ENCODE peak calls at places on chromosomes 2 and 18, in six cellular contexts. One of them, this sample, is unnamed.

GRCh38 chr18:3211236-3211992 is 8.4 kb downstream of the MYOM1 start:
- DNase-seq in CD8-positive, alpha-beta memory T cell: no peak
- DNase-seq in spleen: no peak
- DNase-seq in effector memory CD4-positive, alpha-beta T cell: no peak
- DNase-seq in mucosa of descending colon: no peak
- DNase-seq in right lobe of liver: no peak
- DNase-seq in this sample: no peak

GRCh38 chr18:67194886-67195285 is 321.6 kb downstream of the DSEL start:
- DNase-seq in mucosa of descending colon: no peak
- DNase-seq in CD8-positive, alpha-beta memory T cell: no peak
- DNase-seq in spleen: no peak
- DNase-seq in effector memory CD4-positive, alpha-beta T cell: no peak
- DNase-seq in right lobe of liver: no peak
- DNase-seq in this sample: no peak

GRCh38 chr2:99485411-99485810 is 4.4 kb downstream of the REV1 start:
- DNase-seq in mucosa of descending colon: no peak
- DNase-seq in CD8-positive, alpha-beta memory T cell: no peak
- DNase-seq in spleen: no peak
- DNase-seq in effector memory CD4-positive, alpha-beta T cell: no peak
- DNase-seq in right lobe of liver: no peak
- DNase-seq in this sample: no peak

GRCh38 chr2:193556766-193557470 is 1362.2 kb upstream of the TMEFF2 start:
- DNase-seq in mucosa of descending colon: no peak
- DNase-seq in right lobe of liver: no peak
- DNase-seq in spleen: no peak
- DNase-seq in CD8-positive, alpha-beta memory T cell: no peak
- DNase-seq in effector memory CD4-positive, alpha-beta T cell: no peak
- DNase-seq in this sample: no peak

GRCh38 chr2:152493417-152493816 is 158.4 kb downstream of the FMNL2 start:
- DNase-seq in spleen: no peak
- DNase-seq in CD8-positive, alpha-beta memory T cell: no peak
- DNase-seq in right lobe of liver: no peak
- DNase-seq in mucosa of descending colon: no peak
- DNase-seq in effector memory CD4-positive, alpha-beta T cell: no peak
- DNase-seq in this sample: no peak

GRCh38 chr2:65317841-65318240 is 90.2 kb downstream of the ACTR2 start:
- DNase-seq in CD8-positive, alpha-beta memory T cell: no peak
- DNase-seq in effector memory CD4-positive, alpha-beta T cell: no peak
- DNase-seq in mucosa of descending colon: no peak
- DNase-seq in right lobe of liver: no peak
- DNase-seq in spleen: no peak
- DNase-seq in this sample: no peak

GRCh38 chr2:42117923-42118758 is 51.0 kb upstream of the EML4 start:
- DNase-seq in spleen: no peak
- DNase-seq in right lobe of liver: no peak
- DNase-seq in mucosa of descending colon: no peak
- DNase-seq in effector memory CD4-positive, alpha-beta T cell: no peak
- DNase-seq in CD8-positive, alpha-beta memory T cell: no peak
- DNase-seq in this sample: no peak

GRCh38 chr2:101349893-101350662 is 37.2 kb downstream of the CREG2 start:
- DNase-seq in effector memory CD4-positive, alpha-beta T cell: no peak
- DNase-seq in mucosa of descending colon: no peak
- DNase-seq in right lobe of liver: no peak
- DNase-seq in spleen: no peak
- DNase-seq in CD8-positive, alpha-beta memory T cell: no peak
- DNase-seq in this sample: no peak

GRCh38 chr18:58991127-58991798 is 126.6 kb downstream of the ZNF532 start:
- DNase-seq in effector memory CD4-positive, alpha-beta T cell: no peak
- DNase-seq in spleen: no peak
- DNase-seq in mucosa of descending colon: no peak
- DNase-seq in right lobe of liver: no peak
- DNase-seq in CD8-positive, alpha-beta memory T cell: no peak
- DNase-seq in this sample: no peak

GRCh38 chr2:152585830-152586484 is 131.3 kb downstream of the PRPF40A start:
- DNase-seq in spleen: no peak
- DNase-seq in right lobe of liver: no peak
- DNase-seq in CD8-positive, alpha-beta memory T cell: no peak
- DNase-seq in mucosa of descending colon: no peak
- DNase-seq in effector memory CD4-positive, alpha-beta T cell: no peak
- DNase-seq in this sample: no peak

GRCh38 chr2:179222076-179222475 is 42.6 kb downstream of the SESTD1 start:
- DNase-seq in CD8-positive, alpha-beta memory T cell: no peak
- DNase-seq in effector memory CD4-positive, alpha-beta T cell: no peak
- DNase-seq in mucosa of descending colon: no peak
- DNase-seq in right lobe of liver: no peak
- DNase-seq in spleen: no peak
- DNase-seq in this sample: no peak

GRCh38 chr2:234630676-234631350 is 133.9 kb upstream of the ARL4C start:
- DNase-seq in spleen: no peak
- DNase-seq in CD8-positive, alpha-beta memory T cell: no peak
- DNase-seq in mucosa of descending colon: no peak
- DNase-seq in effector memory CD4-positive, alpha-beta T cell: no peak
- DNase-seq in right lobe of liver: no peak
- DNase-seq in this sample: no peak

GRCh38 chr2:160977376-160977775 is 182.9 kb upstream of the TANK start:
- DNase-seq in mucosa of descending colon: no peak
- DNase-seq in effector memory CD4-positive, alpha-beta T cell: no peak
- DNase-seq in right lobe of liver: no peak
- DNase-seq in CD8-positive, alpha-beta memory T cell: no peak
- DNase-seq in spleen: no peak
- DNase-seq in this sample: no peak

GRCh38 chr2:170820647-170821630 is 4.3 kb downstream of the GAD1 start:
- DNase-seq in effector memory CD4-positive, alpha-beta T cell: no peak
- DNase-seq in CD8-positive, alpha-beta memory T cell: no peak
- DNase-seq in spleen: no peak
- DNase-seq in mucosa of descending colon: no peak
- DNase-seq in right lobe of liver: no peak
- DNase-seq in this sample: no peak
- H3K4me3 ChIP-seq in effector memory CD4-positive, alpha-beta T cell: peak
- H3K4me3 ChIP-seq in CD8-positive, alpha-beta memory T cell: peak
- H3K4me3 ChIP-seq in spleen: peak
- H3K4me3 ChIP-seq in mucosa of descending colon: no peak
- H3K4me3 ChIP-seq in right lobe of liver: peak
- H3K4me3 ChIP-seq in this sample: no peak

DNA sequence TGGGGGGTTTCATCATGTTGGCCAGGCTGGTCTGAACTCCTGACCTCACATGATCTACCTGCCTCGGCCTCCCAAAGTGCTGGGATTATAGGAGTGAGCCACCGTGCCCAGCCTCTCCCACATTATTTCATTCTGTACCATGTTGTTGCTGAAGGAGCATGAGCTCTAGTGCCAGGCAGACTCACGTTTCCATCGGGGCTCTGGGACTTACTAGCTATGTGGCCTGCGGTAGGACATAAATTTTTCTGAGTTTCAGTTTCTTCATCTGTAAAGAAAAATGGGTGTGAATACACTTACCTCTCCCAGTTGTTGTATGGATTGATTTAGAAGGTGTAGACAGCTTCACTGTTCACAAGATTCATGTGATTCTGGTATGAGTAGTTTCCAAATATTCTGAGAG is 30.8 kb upstream of the CCL20 start:
- DNase-seq in spleen: no peak
- DNase-seq in mucosa of descending colon: no peak
- DNase-seq in right lobe of liver: no peak
- DNase-seq in effector memory CD4-positive, alpha-beta T cell: no peak
- DNase-seq in CD8-positive, alpha-beta memory T cell: no peak
- DNase-seq in this sample: no peak
- H3K4me3 ChIP-seq in spleen: no peak
- H3K4me3 ChIP-seq in mucosa of descending colon: no peak
- H3K4me3 ChIP-seq in right lobe of liver: no peak
- H3K4me3 ChIP-seq in effector memory CD4-positive, alpha-beta T cell: no peak
- H3K4me3 ChIP-seq in CD8-positive, alpha-beta memory T cell: no peak
- H3K4me3 ChIP-seq in this sample: no peak

GRCh38 chr2:196365923-196366322 is 194.5 kb upstream of the STK17B start:
- DNase-seq in effector memory CD4-positive, alpha-beta T cell: no peak
- DNase-seq in right lobe of liver: no peak
- DNase-seq in mucosa of descending colon: no peak
- DNase-seq in CD8-positive, alpha-beta memory T cell: no peak
- DNase-seq in spleen: no peak
- DNase-seq in this sample: no peak
- H3K4me3 ChIP-seq in effector memory CD4-positive, alpha-beta T cell: no peak
- H3K4me3 ChIP-seq in right lobe of liver: no peak
- H3K4me3 ChIP-seq in mucosa of descending colon: no peak
- H3K4me3 ChIP-seq in CD8-positive, alpha-beta memory T cell: no peak
- H3K4me3 ChIP-seq in spleen: no peak
- H3K4me3 ChIP-seq in this sample: no peak

GRCh38 chr18:24006731-24007308 is 7.7 kb upstream of the TTC39C start:
- DNase-seq in effector memory CD4-positive, alpha-beta T cell: no peak
- DNase-seq in right lobe of liver: no peak
- DNase-seq in mucosa of descending colon: no peak
- DNase-seq in spleen: no peak
- DNase-seq in CD8-positive, alpha-beta memory T cell: no peak
- DNase-seq in this sample: no peak

GRCh38 chr18:23998811-23999210 is 15.7 kb upstream of the TTC39C start:
- DNase-seq in mucosa of descending colon: no peak
- DNase-seq in right lobe of liver: no peak
- DNase-seq in CD8-positive, alpha-beta memory T cell: no peak
- DNase-seq in effector memory CD4-positive, alpha-beta T cell: no peak
- DNase-seq in spleen: no peak
- DNase-seq in this sample: no peak

GRCh38 chr18:24000613-24001490 is 13.7 kb upstream of the TTC39C start:
- DNase-seq in right lobe of liver: no peak
- DNase-seq in spleen: no peak
- DNase-seq in effector memory CD4-positive, alpha-beta T cell: no peak
- DNase-seq in CD8-positive, alpha-beta memory T cell: peak
- DNase-seq in mucosa of descending colon: no peak
- DNase-seq in this sample: no peak

GRCh38 chr18:24009246-24009645 is 5.3 kb upstream of the TTC39C start:
- DNase-seq in right lobe of liver: no peak
- DNase-seq in mucosa of descending colon: no peak
- DNase-seq in effector memory CD4-positive, alpha-beta T cell: no peak
- DNase-seq in spleen: no peak
- DNase-seq in CD8-positive, alpha-beta memory T cell: no peak
- DNase-seq in this sample: no peak

GRCh38 chr18:24003903-24004640 is 10.5 kb upstream of the TTC39C start:
- DNase-seq in effector memory CD4-positive, alpha-beta T cell: no peak
- DNase-seq in right lobe of liver: no peak
- DNase-seq in CD8-positive, alpha-beta memory T cell: no peak
- DNase-seq in spleen: no peak
- DNase-seq in mucosa of descending colon: no peak
- DNase-seq in this sample: no peak
- H3K4me3 ChIP-seq in effector memory CD4-positive, alpha-beta T cell: no peak
- H3K4me3 ChIP-seq in right lobe of liver: no peak
- H3K4me3 ChIP-seq in CD8-positive, alpha-beta memory T cell: no peak
- H3K4me3 ChIP-seq in spleen: no peak
- H3K4me3 ChIP-seq in mucosa of descending colon: no peak
- H3K4me3 ChIP-seq in this sample: no peak

GRCh38 chr18:32772580-32773186 is at the start of gene KLHL14:
- DNase-seq in right lobe of liver: no peak
- DNase-seq in effector memory CD4-positive, alpha-beta T cell: no peak
- DNase-seq in CD8-positive, alpha-beta memory T cell: no peak
- DNase-seq in mucosa of descending colon: no peak
- DNase-seq in spleen: no peak
- DNase-seq in this sample: no peak
- H3K4me3 ChIP-seq in right lobe of liver: no peak
- H3K4me3 ChIP-seq in effector memory CD4-positive, alpha-beta T cell: no peak
- H3K4me3 ChIP-seq in CD8-positive, alpha-beta memory T cell: no peak
- H3K4me3 ChIP-seq in mucosa of descending colon: no peak
- H3K4me3 ChIP-seq in spleen: peak
- H3K4me3 ChIP-seq in this sample: peak

DNA sequence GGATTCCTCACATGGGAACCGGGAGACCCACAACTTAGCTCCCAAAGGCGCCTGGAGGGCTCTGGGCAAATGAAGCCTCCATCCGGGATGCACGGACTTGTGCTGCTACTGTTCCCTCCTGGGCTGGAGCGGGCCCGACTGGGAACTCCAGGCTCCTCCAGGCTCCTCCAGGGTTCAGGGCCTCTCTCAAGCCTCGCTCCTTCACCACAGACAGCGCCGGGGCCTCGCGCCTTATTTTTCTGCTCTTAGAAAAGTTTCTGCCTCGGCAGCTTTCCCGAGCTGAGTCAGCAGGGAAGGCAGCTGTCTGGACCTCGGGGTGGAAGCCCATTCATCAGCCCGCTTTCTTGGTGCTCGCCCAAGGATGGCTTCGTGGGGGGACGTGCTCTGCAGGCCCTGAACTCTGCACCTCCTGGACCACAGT is 13.0 kb upstream of the TEX51 start:
- DNase-seq in mucosa of descending colon: peak
- DNase-seq in effector memory CD4-positive, alpha-beta T cell: no peak
- DNase-seq in right lobe of liver: no peak
- DNase-seq in spleen: no peak
- DNase-seq in CD8-positive, alpha-beta memory T cell: no peak
- DNase-seq in this sample: no peak
- H3K4me3 ChIP-seq in mucosa of descending colon: no peak
- H3K4me3 ChIP-seq in effector memory CD4-positive, alpha-beta T cell: no peak
- H3K4me3 ChIP-seq in right lobe of liver: no peak
- H3K4me3 ChIP-seq in spleen: no peak
- H3K4me3 ChIP-seq in CD8-positive, alpha-beta memory T cell: no peak
- H3K4me3 ChIP-seq in this sample: no peak

GRCh38 chr2:238285653-238286082 is 2.7 kb downstream of the PER2 start:
- DNase-seq in mucosa of descending colon: peak
- DNase-seq in right lobe of liver: peak
- DNase-seq in CD8-positive, alpha-beta memory T cell: no peak
- DNase-seq in effector memory CD4-positive, alpha-beta T cell: no peak
- DNase-seq in spleen: no peak
- DNase-seq in this sample: peak

GRCh38 chr2:238286551-238286950 is 1.9 kb downstream of the PER2 start:
- DNase-seq in effector memory CD4-positive, alpha-beta T cell: no peak
- DNase-seq in right lobe of liver: peak
- DNase-seq in mucosa of descending colon: peak
- DNase-seq in spleen: peak
- DNase-seq in CD8-positive, alpha-beta memory T cell: no peak
- DNase-seq in this sample: no peak

GRCh38 chr2:238286987-238287386 is 1.4 kb downstream of the PER2 start:
- DNase-seq in CD8-positive, alpha-beta memory T cell: no peak
- DNase-seq in spleen: peak
- DNase-seq in mucosa of descending colon: peak
- DNase-seq in right lobe of liver: no peak
- DNase-seq in effector memory CD4-positive, alpha-beta T cell: no peak
- DNase-seq in this sample: no peak

GRCh38 chr2:238284802-238285515 is 3.5 kb downstream of the PER2 start:
- DNase-seq in mucosa of descending colon: peak
- DNase-seq in CD8-positive, alpha-beta memory T cell: no peak
- DNase-seq in effector memory CD4-positive, alpha-beta T cell: no peak
- DNase-seq in right lobe of liver: peak
- DNase-seq in spleen: no peak
- DNase-seq in this sample: no peak

DNA sequence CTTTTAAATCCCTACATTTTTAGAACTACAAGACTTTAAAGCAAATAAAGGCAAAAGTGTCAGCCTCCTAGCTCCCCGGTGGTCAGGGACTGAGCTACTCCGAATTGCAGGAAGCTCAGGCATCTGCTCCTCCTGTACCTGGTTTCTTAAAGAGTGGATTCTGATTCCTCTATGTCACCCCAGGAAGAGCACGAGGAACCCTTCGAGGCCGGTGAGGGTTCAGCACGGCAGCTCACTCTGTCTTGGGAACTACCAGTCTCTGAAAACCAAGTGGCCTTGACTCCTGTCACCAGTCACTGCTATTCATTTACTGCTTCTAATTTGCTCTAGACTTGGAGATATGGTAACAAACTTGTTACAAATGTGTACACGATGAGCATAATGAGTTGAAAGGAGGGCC is 2.3 kb downstream of the PER2 start:
- DNase-seq in effector memory CD4-positive, alpha-beta T cell: no peak
- DNase-seq in spleen: no peak
- DNase-seq in right lobe of liver: no peak
- DNase-seq in CD8-positive, alpha-beta memory T cell: no peak
- DNase-seq in mucosa of descending colon: no peak
- DNase-seq in this sample: no peak
- H3K4me3 ChIP-seq in effector memory CD4-positive, alpha-beta T cell: no peak
- H3K4me3 ChIP-seq in spleen: no peak
- H3K4me3 ChIP-seq in right lobe of liver: no peak
- H3K4me3 ChIP-seq in CD8-positive, alpha-beta memory T cell: no peak
- H3K4me3 ChIP-seq in mucosa of descending colon: no peak
- H3K4me3 ChIP-seq in this sample: no peak

This sample was measured in HAP-1.